ENCODE peak calls at places on chromosomes 7 and 10, in seven cellular contexts. W is RWPE1, O is uterus, S is aorta, G is small intestine, V is esophagus squamous epithelium, C is upper lobe of right lung. U is an unnamed sample.

GRCh38 chr7:143042159-143042820 is 9.9 kb upstream of the OR6V1 start:
- DNase-seq in W (no peak), O (no peak), S (no peak), G (no peak), V (no peak), C (no peak), U (no peak)

GRCh38 chr7:20385121-20385520 is 54.4 kb downstream of the ITGB8 start:
- DNase-seq in W (peak), O (no peak), S (no peak), G (no peak), V (no peak), C (no peak), U (no peak)

GRCh38 chr7:107564553-107565298 is 955 bp downstream of the DUS4L start:
- DNase-seq in W (peak), O (no peak), S (no peak), G (no peak), V (no peak), C (no peak), U (no peak)

GRCh38 chr7:4700577-4701235 is 18.6 kb downstream of the FOXK1 start:
- DNase-seq in W (no peak), O (no peak), S (no peak), G (no peak), V (no peak), C (no peak), U (no peak)

GRCh38 chr10:119644215-119644826 is 6.9 kb upstream of the BAG3 start:
- DNase-seq in W (no peak), O (no peak), S (no peak), G (no peak), V (no peak), C (no peak), U (no peak)

GRCh38 chr7:80346704-80347103 is 165.2 kb downstream of the GNAT3 start:
- DNase-seq in W (peak), O (no peak), S (no peak), G (no peak), V (no peak), C (no peak), U (no peak)

GRCh38 chr7:7834761-7835160 is 116.4 kb upstream of the RPA3 start:
- DNase-seq in W (no peak), O (no peak), S (no peak), G (no peak), V (no peak), C (no peak), U (no peak)

GRCh38 chr10:104406715-104407517 is 53.3 kb downstream of the CFAP58 start:
- DNase-seq in W (peak), O (no peak), S (no peak), G (no peak), V (no peak), C (no peak), U (no peak)

GRCh38 chr7:159060440-159060839 is 84.2 kb downstream of the VIPR2 start:
- DNase-seq in W (no peak), O (no peak), S (no peak), G (no peak), V (no peak), C (no peak), U (no peak)

GRCh38 chr7:49001610-49002033 is 77.3 kb downstream of the CDC14C start:
- DNase-seq in W (peak), O (no peak), S (no peak), G (no peak), V (no peak), C (no peak), U (no peak)

GRCh38 chr7:158588085-158588877 is 658 bp upstream of the PTPRN2 start:
- DNase-seq in W (no peak), O (no peak), S (no peak), G (no peak), V (no peak), C (peak), U (no peak)

GRCh38 chr10:62492012-62492869 is 118.1 kb downstream of the ZNF365 start:
- DNase-seq in W (peak), O (no peak), S (no peak), G (peak), V (no peak), C (no peak), U (no peak)

GRCh38 chr10:51405580-51406367 is 293.6 kb downstream of the CSTF2T start:
- DNase-seq in W (peak), O (no peak), S (no peak), G (no peak), V (no peak), C (no peak), U (no peak)

GRCh38 chr10:101133489-101134298 is 2.6 kb downstream of the TLX1 start:
- DNase-seq in W (no peak), O (no peak), S (no peak), G (no peak), V (no peak), C (no peak), U (no peak)

GRCh38 chr10:48523212-48523819 is 81.6 kb downstream of the ARHGAP22 start:
- DNase-seq in W (peak), O (peak), S (peak), G (no peak), V (no peak), C (no peak), U (peak)

GRCh38 chr7:40673285-40673684 is 538.5 kb downstream of the SUGCT start:
- DNase-seq in W (peak), O (no peak), S (no peak), G (no peak), V (no peak), C (no peak), U (no peak)

GRCh38 chr10:77715081-77715480 is 77.5 kb upstream of the KCNMA1 start:
- DNase-seq in W (peak), O (no peak), S (no peak), G (peak), V (no peak), C (no peak), U (no peak)

GRCh38 chr7:145324081-145324480 is 488.2 kb upstream of the TPK1 start:
- DNase-seq in W (no peak), O (no peak), S (no peak), G (no peak), V (no peak), C (no peak), U (no peak)

GRCh38 chr7:123260428-123260960 is 60.7 kb upstream of the SLC13A1 start:
- DNase-seq in W (no peak), O (no peak), S (no peak), G (peak), V (no peak), C (no peak), U (no peak)

GRCh38 chr10:49744091-49744685 is 17.9 kb downstream of the OGDHL start:
- DNase-seq in W (no peak), O (no peak), S (no peak), G (no peak), V (no peak), C (no peak), U (no peak)

GRCh38 chr10:23035569-23035968 is 59.8 kb upstream of the MSRB2 start:
- DNase-seq in W (peak), O (no peak), S (no peak), G (no peak), V (no peak), C (no peak), U (no peak)

GRCh38 chr7:23357190-23358093 is 58.3 kb downstream of the MALSU1 start:
- DNase-seq in W (peak), O (no peak), S (no peak), G (peak), V (no peak), C (no peak), U (no peak)

GRCh38 chr7:34313289-34313688 is 344.7 kb upstream of the NPSR1 start:
- DNase-seq in W (no peak), O (no peak), S (no peak), G (no peak), V (no peak), C (no peak), U (no peak)

GRCh38 chr7:93544686-93545085 is 29.8 kb downstream of the CALCR start:
- DNase-seq in W (no peak), O (no peak), S (no peak), G (no peak), V (no peak), C (no peak), U (no peak)

GRCh38 chr10:60536529-60537114 is 146.9 kb upstream of the ANK3 start:
- DNase-seq in W (peak), O (no peak), S (no peak), G (no peak), V (no peak), C (no peak), U (no peak)

GRCh38 chr7:51316666-51317581 is at the start of gene COBL:
- DNase-seq in W (peak), O (no peak), S (no peak), G (peak), V (no peak), C (peak), U (peak)

GRCh38 chr10:69951658-69952057 is 101.0 kb upstream of the MACROH2A2 start:
- DNase-seq in W (no peak), O (no peak), S (no peak), G (no peak), V (no peak), C (no peak), U (no peak)

GRCh38 chr10:69955211-69955805 is 97.3 kb upstream of the MACROH2A2 start:
- DNase-seq in W (no peak), O (no peak), S (no peak), G (no peak), V (no peak), C (no peak), U (no peak)

GRCh38 chr10:69953851-69954250 is 98.8 kb upstream of the MACROH2A2 start:
- DNase-seq in W (no peak), O (no peak), S (no peak), G (no peak), V (no peak), C (peak), U (no peak)

GRCh38 chr10:69952069-69952800 is 100.4 kb upstream of the MACROH2A2 start:
- DNase-seq in W (no peak), O (no peak), S (no peak), G (no peak), V (no peak), C (no peak), U (no peak)

DNA sequence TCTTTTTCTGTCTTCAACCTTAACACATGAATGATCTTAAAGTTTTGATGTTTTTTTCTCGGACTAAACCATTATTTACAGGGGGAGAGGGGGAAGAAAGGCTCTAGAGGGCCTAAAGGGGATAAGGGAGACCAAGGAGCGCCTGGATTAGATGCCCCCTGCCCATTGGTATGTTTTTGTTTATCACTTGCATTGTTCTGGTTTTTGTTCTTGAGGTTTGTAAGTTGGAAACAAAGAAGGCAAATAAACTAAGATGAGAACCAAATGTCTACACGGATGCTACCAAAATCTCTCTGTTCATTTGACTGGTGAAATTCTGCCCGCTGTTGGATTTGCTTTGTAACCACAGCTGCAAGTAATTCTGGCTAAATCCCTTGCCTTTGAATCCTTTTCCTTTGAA is 99.8 kb upstream of the MACROH2A2 start:
- DNase-seq in W (no peak), O (no peak), S (no peak), G (no peak), V (no peak), C (no peak), U (no peak)
- H3K27ac ChIP-seq in W (no peak), O (no peak), S (no peak), G (no peak), V (no peak), C (no peak), U (no peak)

GRCh38 chr10:103226011-103226410 is 19.7 kb upstream of the RPEL1 start:
- DNase-seq in W (no peak), O (no peak), S (no peak), G (no peak), V (no peak), C (no peak), U (no peak)
- H3K27ac ChIP-seq in W (no peak), O (no peak), S (no peak), G (no peak), V (peak), C (no peak), U (no peak)

DNA sequence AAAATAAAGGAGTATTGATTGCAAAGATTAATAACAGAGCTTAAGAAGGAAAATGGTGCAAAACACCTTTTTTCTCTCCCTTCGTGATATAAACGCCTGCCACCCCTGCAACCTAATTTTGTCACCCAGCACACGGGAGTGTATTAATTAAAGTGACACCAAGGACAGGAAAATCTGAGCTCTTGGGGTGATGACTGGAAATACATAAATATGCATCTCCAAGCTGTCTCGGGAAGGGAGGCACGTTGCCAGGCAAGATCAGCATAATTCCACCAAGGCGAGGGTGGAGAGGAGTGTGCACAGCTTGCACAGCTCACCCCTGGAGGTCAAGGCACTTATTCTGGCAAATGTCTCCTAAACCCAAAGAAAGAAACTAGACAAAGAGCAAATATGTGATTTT is 700.9 kb downstream of the GRID1 start:
- DNase-seq in W (no peak), O (no peak), S (no peak), G (no peak), V (no peak), C (no peak), U (no peak)
- H3K27ac ChIP-seq in W (no peak), O (no peak), S (no peak), G (no peak), V (no peak), C (no peak), U (no peak)

DNA sequence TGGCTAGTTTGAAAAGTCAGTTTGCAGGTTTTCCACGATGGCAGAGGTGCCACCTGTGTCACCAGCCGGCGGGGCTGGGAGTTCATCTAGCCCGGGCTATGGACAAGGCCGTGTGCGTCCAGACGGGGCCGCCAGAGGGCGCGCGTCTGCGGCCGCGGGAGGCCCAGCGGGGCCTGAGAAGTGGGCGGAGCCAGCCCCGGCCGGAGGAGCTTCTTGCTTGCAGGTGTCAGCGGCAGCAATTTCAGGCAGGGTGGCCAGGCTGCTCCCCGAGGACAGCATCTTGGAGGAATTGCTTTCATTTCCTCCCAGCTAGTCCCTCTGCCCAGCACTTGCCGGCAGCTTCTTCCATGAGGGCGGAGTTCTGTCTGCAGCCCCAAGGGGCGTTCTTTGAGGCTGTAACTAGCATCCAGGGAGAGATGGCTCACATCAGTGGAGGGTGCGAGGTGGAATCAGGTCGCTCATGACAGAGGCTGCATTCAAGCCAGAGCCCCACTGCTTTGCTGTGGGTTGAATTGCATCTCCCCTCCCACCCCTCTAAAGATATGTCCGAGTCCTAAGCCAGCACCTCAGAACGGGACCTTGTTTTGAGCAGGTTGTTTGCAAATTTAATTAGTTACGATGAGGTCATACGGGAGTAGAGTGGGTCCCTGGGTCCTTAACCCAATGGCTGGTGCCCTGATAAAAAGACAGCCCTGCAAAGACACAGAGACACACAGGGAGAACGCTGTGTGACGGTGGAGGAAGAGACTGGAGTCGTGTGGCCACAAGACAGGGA is 85.9 kb upstream of the MKI67 start:
- DNase-seq in W (peak), O (peak), S (peak), G (peak), V (no peak), C (peak), U (peak)
- H3K27ac ChIP-seq in W (no peak), O (no peak), S (no peak), G (no peak), V (no peak), C (no peak), U (no peak)

GRCh38 chr10:99927719-99928280 is 81.9 kb downstream of the DNMBP start:
- DNase-seq in W (no peak), O (no peak), S (no peak), G (peak), V (no peak), C (no peak), U (no peak)
- H3K27ac ChIP-seq in W (no peak), O (peak), S (no peak), G (peak), V (peak), C (peak), U (peak)

DNA sequence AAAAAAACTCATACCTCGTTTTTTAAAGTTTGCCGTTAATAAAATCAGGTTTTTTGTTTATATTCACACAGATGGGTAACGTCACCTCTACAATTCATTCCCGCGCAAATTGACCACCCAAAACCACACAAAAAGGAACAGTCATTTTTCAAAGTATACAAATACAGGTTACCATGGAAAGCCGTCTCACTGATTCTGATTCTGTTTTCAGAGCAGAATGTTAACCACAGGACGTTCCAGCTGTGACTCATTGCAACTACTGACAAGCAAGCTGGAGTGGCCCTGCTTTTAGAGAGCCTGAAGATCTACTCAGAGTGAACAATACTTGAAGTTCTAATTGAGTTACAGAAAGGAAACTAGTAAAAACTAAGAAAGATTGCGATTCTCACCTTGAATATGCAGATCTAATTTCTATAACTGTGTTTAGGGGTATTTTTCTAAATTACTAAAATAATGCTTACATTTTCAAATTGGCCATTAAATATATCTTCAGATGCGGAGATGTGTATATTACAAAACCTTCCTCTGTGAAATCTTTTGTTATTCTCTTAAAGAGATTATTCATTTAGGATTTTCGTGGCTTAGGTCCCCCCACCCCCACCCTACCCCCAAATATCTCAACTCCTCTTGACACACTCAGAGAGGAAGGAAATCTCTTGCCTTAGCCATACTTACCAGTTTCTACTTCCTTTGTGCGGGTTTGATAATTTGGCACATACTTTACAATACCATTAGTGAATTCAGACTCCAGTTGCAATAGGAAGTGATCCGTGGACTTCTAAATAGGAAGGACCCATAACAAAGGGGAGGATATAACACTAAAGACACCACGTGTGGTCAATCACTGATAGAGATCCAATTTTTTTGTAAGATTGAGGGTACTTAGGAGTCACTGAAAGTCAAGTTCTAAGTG is 106.0 kb downstream of the CUBN start:
- DNase-seq in W (peak), O (peak), S (peak), G (peak), V (peak), C (no peak), U (peak)
- H3K27ac ChIP-seq in W (no peak), O (peak), S (peak), G (peak), V (peak), C (peak), U (peak)

GRCh38 chr10:109393425-109393824 is 529.9 kb downstream of the XPNPEP1 start:
- DNase-seq in W (no peak), O (no peak), S (no peak), G (no peak), V (no peak), C (no peak), U (no peak)
- H3K27ac ChIP-seq in W (no peak), O (no peak), S (no peak), G (no peak), V (no peak), C (no peak), U (no peak)

GRCh38 chr7:42227931-42228591 is 8.9 kb downstream of the GLI3 start:
- DNase-seq in W (no peak), O (peak), S (peak), G (no peak), V (no peak), C (peak), U (no peak)
- H3K27ac ChIP-seq in W (peak), O (peak), S (no peak), G (no peak), V (no peak), C (no peak), U (no peak)

U was measured in right atrium auricular region.